ENCODE peak calls at places on chromosomes 12 and 14, in four cellular contexts. Y is ELR; K is activated T-helper 2 cell treated with anti-CD3 and anti-CD28 coated beads, Interferon-gamma antibody, Interleukin-2, Interleukin-4, amounts not matched to agents 10 μg/mL and 5 μg/mL and 100 μg/mL, durations not matched to agents 14 hours and 24 hours and 36 hours; S is HepG2. N is an unnamed sample.

GRCh38 chr14:94163806-94164205 is 10.3 kb upstream of the PPP4R4 start:
- DNase-seq in Y (no peak), S (no peak), K (no peak), N (no peak)

GRCh38 chr12:627285-627684 is 36.0 kb downstream of the NINJ2 start:
- DNase-seq in K (no peak), Y (no peak), S (no peak), N (no peak)

GRCh38 chr12:4939418-4940023 is 29.8 kb downstream of the KCNA1 start:
- DNase-seq in Y (peak), K (no peak), S (no peak), N (no peak)

GRCh38 chr14:68312884-68313725 is 479.8 kb downstream of the ZFP36L1 start:
- DNase-seq in S (no peak), Y (no peak), K (no peak), N (no peak)

GRCh38 chr12:66859751-66860440 is 181.0 kb upstream of the GRIP1 start:
- DNase-seq in K (no peak), Y (peak), S (no peak), N (peak)

GRCh38 chr14:67241416-67242362 is at the start of gene PALS1:
- DNase-seq in Y (peak), K (no peak), S (peak), N (peak)

GRCh38 chr12:103640410-103640809 is 53.3 kb downstream of the STAB2 start:
- DNase-seq in K (no peak), S (no peak), Y (no peak), N (no peak)

GRCh38 chr12:100266163-100266801 is 597 bp downstream of the DEPDC4 start:
- DNase-seq in Y (no peak), K (no peak), S (no peak), N (no peak)

GRCh38 chr12:113659416-113659815 is 187.7 kb upstream of the LHX5 start:
- DNase-seq in S (no peak), Y (no peak), K (no peak), N (no peak)

GRCh38 chr12:13154027-13154538 is 42.4 kb upstream of the EMP1 start:
- DNase-seq in S (no peak), K (no peak), Y (no peak), N (no peak)

GRCh38 chr12:116525418-116526001 is 33.7 kb upstream of the MAP1LC3B2 start:
- DNase-seq in K (no peak), S (no peak), Y (peak), N (peak)

GRCh38 chr12:116186482-116187157 is 90.9 kb downstream of the MED13L start:
- DNase-seq in S (peak), Y (no peak), K (no peak), N (no peak)

GRCh38 chr12:2332266-2332665 is 279.5 kb downstream of the CACNA1C start:
- DNase-seq in S (no peak), Y (no peak), K (no peak), N (no peak)

GRCh38 chr14:81192594-81192993 is 28.2 kb downstream of the GTF2A1 start:
- DNase-seq in Y (no peak), K (no peak), S (no peak), N (no peak)

GRCh38 chr12:108526482-108527234 is 11.6 kb downstream of the FICD start:
- DNase-seq in Y (peak), S (no peak), K (no peak), N (no peak)

GRCh38 chr14:84442481-84442880 is 1087.5 kb upstream of the FLRT2 start:
- DNase-seq in K (no peak), Y (no peak), S (no peak), N (no peak)

GRCh38 chr14:67623114-67623513 is 3.4 kb downstream of the ARG2 start:
- DNase-seq in S (peak), Y (peak), K (no peak), N (peak)

GRCh38 chr12:94987806-94988205 is 15.7 kb downstream of the NDUFA12 start:
- DNase-seq in K (no peak), Y (no peak), S (no peak), N (no peak)

GRCh38 chr14:104423715-104424405 is 155.7 kb upstream of the C14orf180 start:
- DNase-seq in Y (no peak), S (no peak), K (no peak), N (no peak)

GRCh38 chr14:32110200-32110896 is 33.2 kb downstream of the ARHGAP5 start:
- DNase-seq in Y (no peak), K (no peak), S (no peak), N (no peak)

GRCh38 chr14:98210045-98210678 is 1061.8 kb downstream of the BCL11B start:
- DNase-seq in S (no peak), K (peak), Y (no peak), N (no peak)

GRCh38 chr12:56931474-56931978 is 2.7 kb downstream of the SDR9C7 start:
- DNase-seq in S (peak), K (no peak), Y (peak), N (peak)

GRCh38 chr14:105485720-105486332 is 860 bp upstream of the CRIP1 start:
- DNase-seq in K (peak), S (peak), Y (peak), N (peak)

GRCh38 chr14:99157246-99157645 is 114.8 kb downstream of the BCL11B start:
- DNase-seq in K (no peak), Y (no peak), S (no peak), N (no peak)

GRCh38 chr14:104333903-104334811 is 195.8 kb downstream of the KIF26A start:
- DNase-seq in K (no peak), Y (no peak), S (no peak), N (no peak)

GRCh38 chr12:1741154-1741949 is 50.5 kb downstream of the ADIPOR2 start:
- DNase-seq in K (no peak), Y (no peak), S (peak), N (no peak)

GRCh38 chr12:31117203-31118011 is 43.7 kb downstream of the DDX11 start:
- DNase-seq in Y (peak), K (peak), S (peak), N (peak)

GRCh38 chr14:101558739-101559240 is 2.5 kb upstream of the DIO3 start:
- DNase-seq in S (no peak), Y (no peak), K (no peak), N (no peak)

GRCh38 chr12:132825861-132826260 is 2.8 kb downstream of the GOLGA3 start:
- DNase-seq in S (no peak), K (no peak), Y (no peak), N (no peak)

GRCh38 chr12:49632401-49632800 is 9.0 kb downstream of the PRPF40B start:
- DNase-seq in K (no peak), S (no peak), Y (no peak), N (no peak)

GRCh38 chr12:27970391-27970980 is 2.0 kb downstream of the PTHLH start:
- DNase-seq in S (no peak), K (no peak), Y (peak), N (peak)

N was measured in hepatocyte.